ENCODE peak calls at places on chromosome 19, in four cellular contexts. V is GM23338, X is mammary epithelial cell, I is neural progenitor cell. B is an unnamed sample.

GRCh38 chr19:32041681-32042292 is 303.6 kb upstream of the ZNF507 start:
- DNase-seq in V (peak), X (peak), I (peak), B (peak)

GRCh38 chr19:17680235-17680722 is 7.9 kb downstream of the UNC13A start:
- DNase-seq in X (peak), V (peak), I (peak), B (peak)

GRCh38 chr19:7916137-7916907 is 1.7 kb downstream of the TGFBR3L start:
- DNase-seq in I (peak), X (no peak), V (peak), B (peak)

GRCh38 chr19:39083983-39084731 is at the start of gene ACP7:
- DNase-seq in V (peak), I (peak), X (no peak), B (peak)

GRCh38 chr19:33500991-33501390 is 20.6 kb downstream of the PEPD start:
- DNase-seq in V (no peak), I (no peak), X (no peak), B (no peak)

GRCh38 chr19:34254552-34255432 is at the start of gene GARRE1:
- DNase-seq in V (peak), I (peak), X (no peak), B (peak)

GRCh38 chr19:35643255-35644205 is 2.0 kb downstream of the ETV2 start:
- DNase-seq in V (peak), X (peak), I (peak), B (peak)

GRCh38 chr19:28985201-28985600 is 227.8 kb downstream of the UQCRFS1 start:
- DNase-seq in V (no peak), X (no peak), I (no peak), B (no peak)

GRCh38 chr19:58562126-58563033 is 4.0 kb upstream of the UBE2M start:
- DNase-seq in V (peak), X (peak), I (peak), B (peak)

GRCh38 chr19:58566989-58567388 is 6.1 kb downstream of the MZF1 start:
- DNase-seq in X (no peak), V (no peak), I (no peak), B (no peak)

GRCh38 chr19:11168568-11168967 is 13.0 kb upstream of the SPC24 start:
- DNase-seq in V (no peak), X (peak), I (no peak), B (no peak)

DNA sequence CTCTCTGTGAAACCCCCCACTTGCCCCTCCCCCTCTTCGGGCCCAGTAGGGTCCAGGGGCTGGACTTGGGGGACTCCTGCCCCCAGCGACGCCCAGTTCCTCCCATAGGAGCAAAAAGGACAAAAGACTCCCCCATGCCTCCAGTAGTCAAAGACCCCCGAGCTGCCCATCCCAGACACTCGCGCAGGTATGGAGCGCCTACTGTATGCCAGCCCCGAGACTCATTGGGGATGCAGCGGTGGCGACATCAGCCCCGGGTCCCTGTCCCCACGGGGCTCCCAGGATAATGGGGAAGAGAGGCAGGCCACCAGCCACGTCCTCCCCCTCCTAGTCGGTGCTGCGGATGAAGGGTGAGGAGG is 18.3 kb upstream of the ZNRF4 start:
- DNase-seq in I (no peak), V (peak), X (no peak), B (no peak)
- H3K4me2 ChIP-seq in I (peak), V (peak), X (no peak), B (peak)

GRCh38 chr19:13684021-13684420 is 80.3 kb upstream of the MRI1 start:
- DNase-seq in X (no peak), I (no peak), V (no peak), B (no peak)

GRCh38 chr19:13681509-13681908 is 82.8 kb upstream of the MRI1 start:
- DNase-seq in I (no peak), X (no peak), V (no peak), B (no peak)
- TF ChIP-seq EZH2 in I (no peak), X (no peak), V (no peak), B (no peak)

GRCh38 chr19:52188822-52189744 is 769 bp upstream of the PPP2R1A start:
- DNase-seq in X (no peak), V (peak), I (no peak), B (peak)

GRCh38 chr19:52191374-52191773 is 1.5 kb downstream of the PPP2R1A start:
- DNase-seq in X (no peak), I (no peak), V (no peak), B (no peak)

GRCh38 chr19:52189745-52190678 is at the start of gene PPP2R1A:
- DNase-seq in V (peak), X (peak), I (peak), B (peak)

GRCh38 chr19:52190679-52191293 is 934 bp downstream of the PPP2R1A start:
- DNase-seq in V (peak), I (peak), X (peak), B (no peak)

DNA sequence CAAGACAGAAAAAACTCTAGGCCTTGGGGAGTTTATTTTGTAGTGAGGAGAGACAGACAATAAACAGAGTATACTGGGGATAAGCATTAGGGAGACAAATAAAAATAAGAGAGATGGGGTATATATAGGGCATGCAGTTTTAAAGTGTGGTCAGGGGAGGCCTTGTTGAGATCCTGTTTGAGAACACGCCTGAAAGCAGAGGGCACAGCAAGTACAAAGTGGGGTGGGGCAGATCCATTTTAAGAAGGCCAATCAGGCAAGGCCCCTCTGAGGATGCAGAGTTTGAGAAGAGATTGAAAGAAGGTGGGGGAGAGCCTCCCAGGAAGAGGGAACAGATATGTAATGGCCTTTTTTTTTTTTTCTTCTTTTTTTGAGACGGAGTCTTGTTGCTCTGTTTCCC is 2.1 kb downstream of the PPP2R1A start:
- DNase-seq in I (no peak), X (no peak), V (peak), B (no peak)
- H3K4me3 ChIP-seq in I (peak), X (peak), V (peak), B (no peak)

DNA sequence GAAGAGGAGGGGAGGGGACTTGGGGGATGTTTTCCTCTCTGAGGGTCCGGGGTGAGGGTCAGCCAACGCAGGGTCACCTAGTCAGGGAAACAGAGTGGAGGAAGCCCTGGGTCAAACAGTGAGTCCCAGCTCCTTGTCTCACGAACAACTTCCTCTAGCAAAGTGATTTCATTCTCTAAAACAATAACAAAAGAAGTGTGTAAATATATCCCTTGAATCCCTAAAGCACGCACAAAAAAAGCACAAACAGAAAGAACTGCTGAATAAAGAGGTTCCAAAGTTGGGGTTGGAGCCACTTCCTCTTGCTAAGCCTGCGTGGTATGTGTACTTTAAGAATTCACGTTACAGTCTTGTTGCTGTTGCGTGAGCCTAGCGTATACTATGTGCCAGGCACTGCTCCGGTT is 1.5 kb upstream of the C5AR2 start:
- DNase-seq in I (no peak), V (no peak), X (no peak), B (no peak)
- H3K4me2 ChIP-seq in I (no peak), V (no peak), X (no peak), B (no peak)

DNA sequence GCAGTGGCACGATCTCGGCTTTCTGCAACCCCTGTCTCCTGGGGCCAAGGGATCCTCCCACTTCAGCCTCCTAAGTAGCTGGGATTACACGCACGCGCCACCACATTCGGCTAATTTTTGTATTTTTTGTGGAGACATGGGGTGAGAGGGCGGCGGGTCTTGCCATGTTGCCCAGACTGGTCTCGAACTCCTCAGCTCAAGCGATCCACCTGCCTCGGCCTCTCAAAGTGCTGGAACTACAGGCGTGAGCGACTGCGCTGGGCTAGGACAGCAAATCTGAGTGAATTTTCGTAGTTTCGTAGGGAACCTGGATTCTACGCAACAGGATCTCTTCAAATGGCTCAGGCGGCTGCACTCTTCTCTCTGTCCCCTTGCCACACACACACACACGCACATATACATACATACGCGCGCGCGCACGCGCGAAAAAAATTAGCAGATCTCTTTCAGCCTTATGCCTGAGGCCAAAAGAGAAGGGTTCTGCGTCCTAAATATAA is 402 bp downstream of the PINLYP start:
- DNase-seq in X (peak), I (no peak), V (no peak), B (no peak)
- TF ChIP-seq EZH2 in X (no peak), I (no peak), V (no peak), B (no peak)

DNA sequence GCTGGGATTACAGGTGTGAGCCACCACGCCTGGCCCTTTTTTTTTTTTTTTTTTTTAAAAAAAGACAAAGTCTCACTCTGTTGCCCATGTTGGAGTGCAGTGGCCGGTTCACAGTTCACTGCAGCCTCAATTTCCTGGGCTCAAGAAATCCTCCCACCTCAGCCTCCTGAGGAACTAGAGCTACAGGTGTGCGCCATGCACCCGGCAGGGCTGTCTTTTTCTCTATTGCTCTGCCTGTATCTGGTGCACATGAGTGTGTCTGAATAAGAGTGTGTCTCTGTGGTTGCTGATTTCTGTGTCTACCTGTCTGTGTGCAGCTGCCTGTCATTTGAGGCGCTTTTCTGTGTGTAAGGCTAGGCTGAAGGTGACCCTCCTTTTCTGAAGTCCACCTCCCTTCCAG is 1.6 kb upstream of the PRR12 start:
- DNase-seq in I (no peak), V (no peak), X (peak), B (no peak)
- H3K4me3 ChIP-seq in I (peak), V (peak), X (no peak), B (no peak)

GRCh38 chr19:49889687-49890348 is 6.9 kb downstream of the IL4I1 start:
- DNase-seq in X (peak), I (peak), V (peak), B (peak)

GRCh38 chr19:49887037-49887652 is 9.5 kb downstream of the IL4I1 start:
- DNase-seq in V (no peak), I (no peak), X (no peak), B (no peak)

GRCh38 chr19:49887653-49888477 is 8.8 kb downstream of the IL4I1 start:
- DNase-seq in I (no peak), X (no peak), V (no peak), B (no peak)

GRCh38 chr19:49889038-49889686 is 7.5 kb downstream of the IL4I1 start:
- DNase-seq in I (no peak), V (no peak), X (no peak), B (no peak)

DNA sequence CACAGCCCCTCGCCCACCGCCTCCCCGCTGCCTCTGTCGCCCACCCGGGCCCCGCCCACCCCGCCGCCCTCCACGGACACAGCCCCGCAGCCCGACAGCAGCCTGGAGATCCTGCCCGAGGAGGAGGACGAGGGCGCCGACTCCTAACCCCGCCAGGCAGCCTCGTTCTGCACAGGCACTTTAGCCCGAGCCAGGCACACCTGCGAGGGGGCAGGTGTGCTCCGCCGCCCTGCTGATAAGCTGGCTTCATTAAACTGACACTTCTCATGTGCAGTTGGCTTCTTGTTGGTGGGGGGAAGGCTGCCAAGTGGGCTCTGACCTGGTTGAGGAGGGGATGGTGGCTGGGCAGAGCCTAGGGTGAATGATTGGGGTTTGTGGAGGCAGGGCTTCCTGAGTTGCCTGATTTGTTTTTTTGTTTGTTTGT is 8.2 kb downstream of the IL4I1 start:
- DNase-seq in I (no peak), X (no peak), V (no peak), B (no peak)
- H3K4me2 ChIP-seq in I (no peak), X (no peak), V (no peak), B (no peak)

DNA sequence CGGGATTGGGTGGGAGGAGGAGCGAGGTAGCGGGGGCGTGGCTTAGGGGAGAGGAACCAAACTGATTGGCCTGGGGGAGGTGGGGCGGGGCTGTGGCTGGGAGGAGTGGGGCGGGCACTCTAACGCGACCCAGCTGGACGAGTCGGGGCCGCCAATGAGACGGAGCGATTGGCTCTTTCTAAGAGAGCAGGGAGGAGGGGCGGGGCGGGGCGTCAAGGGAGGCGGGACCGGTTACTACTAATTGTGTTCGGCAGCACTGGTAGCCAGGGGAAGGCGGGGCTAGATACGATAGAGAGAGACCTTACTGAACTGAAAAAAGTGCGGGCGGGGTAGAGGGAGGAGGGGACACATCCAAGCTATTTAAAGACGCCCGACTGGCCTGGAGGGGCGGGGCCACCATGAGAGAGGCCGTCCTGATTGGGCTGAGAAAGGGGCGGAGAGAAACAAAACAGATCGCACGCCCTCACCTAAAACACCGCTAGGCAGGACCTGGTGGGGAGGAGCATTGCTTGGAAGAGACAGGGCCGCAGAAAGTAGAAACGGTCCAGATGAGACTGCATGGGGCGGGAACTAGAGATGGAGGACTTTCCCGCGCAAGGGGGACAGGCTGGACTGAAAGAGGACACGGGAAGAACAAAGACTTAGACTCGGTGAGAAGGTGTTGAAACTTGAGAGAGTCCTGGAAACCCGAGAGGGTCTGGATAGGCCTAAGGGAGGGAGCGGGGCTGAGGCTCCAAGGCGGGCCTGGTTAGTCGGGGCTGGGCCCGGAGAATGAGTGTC is at the start of gene KCNC3:
- DNase-seq in I (peak), X (peak), V (peak), B (peak)
- TF ChIP-seq EZH2 in I (no peak), X (peak), V (no peak), B (no peak)

GRCh38 chr19:45476349-45476717 is 8.5 kb downstream of the FOSB start:
- DNase-seq in I (no peak), X (no peak), V (no peak), B (no peak)

GRCh38 chr19:45478454-45479238 is 10.8 kb downstream of the FOSB start:
- DNase-seq in X (peak), V (peak), I (peak), B (peak)

GRCh38 chr19:45475537-45476348 is 7.9 kb downstream of the FOSB start:
- DNase-seq in V (no peak), I (no peak), X (no peak), B (peak)

GRCh38 chr19:45477216-45477615 is 9.4 kb downstream of the FOSB start:
- DNase-seq in I (no peak), X (no peak), V (no peak), B (no peak)

GRCh38 chr19:45477713-45478453 is 10.1 kb downstream of the FOSB start:
- DNase-seq in X (no peak), I (peak), V (no peak), B (peak)
- H3K4me3 ChIP-seq in X (peak), I (peak), V (peak), B (peak)

DNA sequence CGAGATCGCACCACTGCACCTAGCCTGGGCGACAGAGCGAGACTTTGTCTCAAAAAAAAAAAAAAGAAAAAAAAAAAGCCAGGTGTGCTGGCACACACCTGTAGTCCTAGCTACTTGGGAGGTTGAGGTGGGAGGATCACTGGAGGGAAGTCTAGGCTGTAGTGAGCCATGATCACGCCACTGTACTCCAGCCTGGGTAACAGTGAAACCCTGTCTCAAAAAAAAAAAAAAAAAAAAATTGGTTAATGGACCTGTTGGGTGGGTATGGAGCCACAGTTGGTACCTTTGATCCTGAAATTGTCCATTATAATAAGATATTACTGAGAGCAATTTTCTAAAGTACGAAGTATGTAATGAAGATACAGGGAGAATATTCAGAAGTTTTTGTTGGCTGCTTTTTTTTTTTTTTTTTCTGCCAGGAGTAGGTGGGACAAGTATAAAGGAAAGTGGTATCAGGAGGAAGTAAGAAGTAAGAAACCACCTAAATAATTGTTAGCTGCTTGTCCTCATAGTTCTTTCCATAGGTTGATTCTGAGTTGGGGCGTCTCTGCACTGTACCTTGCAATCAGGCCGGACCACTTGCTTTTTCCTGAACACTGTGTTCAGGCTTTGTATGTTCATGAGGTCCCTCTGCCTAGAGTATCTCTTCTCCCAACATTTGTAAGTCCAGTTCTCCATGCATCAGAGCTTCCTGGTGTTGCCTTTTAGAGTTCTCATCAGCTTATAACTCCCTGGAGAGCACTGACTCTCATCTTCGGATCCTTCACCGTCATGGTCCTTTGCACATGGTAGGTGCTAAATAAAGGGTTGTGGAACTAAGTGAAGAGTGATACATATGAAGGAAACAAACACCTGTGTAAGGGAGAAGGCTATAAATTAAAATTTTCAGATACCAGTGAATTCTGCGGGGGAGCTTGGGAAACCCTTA is 31.7 kb downstream of the ARHGAP35 start:
- DNase-seq in I (no peak), V (no peak), X (no peak), B (no peak)
- H3K4me2 ChIP-seq in I (no peak), V (no peak), X (no peak), B (no peak)

B was measured in hepatocyte.